ENCODE peak calls at places on chromosomes 13 and 19, in eight cellular contexts. One of them, this sample, is unnamed.

GRCh38 chr19:1229056-1229607 is 8.7 kb downstream of the CBARP start:
- DNase-seq in body of pancreas: no peak
- DNase-seq in IMR-90: no peak
- DNase-seq in heart left ventricle: no peak
- DNase-seq in ovary: no peak
- DNase-seq in Peyer's patch: no peak
- DNase-seq in HepG2: no peak
- DNase-seq in suprapubic skin: no peak
- DNase-seq in this sample: no peak

GRCh38 chr13:113903361-113903760 is 39.5 kb upstream of the GAS6 start:
- DNase-seq in heart left ventricle: no peak
- DNase-seq in IMR-90: peak; percentile 78
- DNase-seq in HepG2: no peak
- DNase-seq in suprapubic skin: peak; percentile 55
- DNase-seq in ovary: no peak
- DNase-seq in Peyer's patch: no peak
- DNase-seq in body of pancreas: no peak
- DNase-seq in this sample: no peak

GRCh38 chr19:898663-899062 is 5.4 kb downstream of the RNU6-9 start:
- DNase-seq in Peyer's patch: no peak
- DNase-seq in ovary: no peak
- DNase-seq in body of pancreas: peak; percentile 55
- DNase-seq in heart left ventricle: no peak
- DNase-seq in HepG2: no peak
- DNase-seq in suprapubic skin: no peak
- DNase-seq in IMR-90: no peak
- DNase-seq in this sample: no peak

GRCh38 chr13:31199849-31200635 is at the start of gene B3GLCT:
- DNase-seq in HepG2: peak; percentile 57
- DNase-seq in Peyer's patch: peak; percentile 90
- DNase-seq in suprapubic skin: peak; percentile 77
- DNase-seq in heart left ventricle: peak; percentile 80
- DNase-seq in IMR-90: peak; percentile 68
- DNase-seq in ovary: peak; percentile 72
- DNase-seq in body of pancreas: peak; percentile 83
- DNase-seq in this sample: peak; percentile 65

GRCh38 chr19:31392514-31392913 is 43.3 kb upstream of the TSHZ3 start:
- DNase-seq in IMR-90: no peak
- DNase-seq in Peyer's patch: no peak
- DNase-seq in ovary: no peak
- DNase-seq in heart left ventricle: no peak
- DNase-seq in HepG2: no peak
- DNase-seq in body of pancreas: no peak
- DNase-seq in suprapubic skin: no peak
- DNase-seq in this sample: no peak

GRCh38 chr19:5138606-5139594 is 170.0 kb downstream of the KDM4B start:
- DNase-seq in body of pancreas: peak; percentile 32
- DNase-seq in heart left ventricle: peak; percentile 62
- DNase-seq in ovary: no peak
- DNase-seq in HepG2: no peak
- DNase-seq in suprapubic skin: no peak
- DNase-seq in IMR-90: peak; percentile 47
- DNase-seq in Peyer's patch: no peak
- DNase-seq in this sample: no peak

GRCh38 chr13:40146586-40147240 is 491.3 kb downstream of the COG6 start:
- DNase-seq in suprapubic skin: no peak
- DNase-seq in ovary: no peak
- DNase-seq in Peyer's patch: no peak
- DNase-seq in heart left ventricle: no peak
- DNase-seq in IMR-90: no peak
- DNase-seq in HepG2: no peak
- DNase-seq in body of pancreas: no peak
- DNase-seq in this sample: no peak

GRCh38 chr19:35055715-35056179 is 14.2 kb downstream of the HPN start:
- DNase-seq in Peyer's patch: no peak
- DNase-seq in ovary: no peak
- DNase-seq in IMR-90: no peak
- DNase-seq in heart left ventricle: no peak
- DNase-seq in body of pancreas: peak; percentile 37
- DNase-seq in HepG2: no peak
- DNase-seq in suprapubic skin: no peak
- DNase-seq in this sample: no peak

GRCh38 chr13:95301135-95301946 is at the start of gene ABCC4:
- DNase-seq in Peyer's patch: peak; percentile 81
- DNase-seq in HepG2: peak; percentile 51
- DNase-seq in suprapubic skin: peak; percentile 70
- DNase-seq in IMR-90: peak; percentile 72
- DNase-seq in body of pancreas: peak; percentile 76
- DNase-seq in ovary: peak; percentile 58
- DNase-seq in heart left ventricle: peak; percentile 66
- DNase-seq in this sample: peak; percentile 76

GRCh38 chr19:56423276-56423984 is 19.3 kb downstream of the ZNF583 start:
- DNase-seq in body of pancreas: no peak
- DNase-seq in suprapubic skin: no peak
- DNase-seq in Peyer's patch: no peak
- DNase-seq in heart left ventricle: no peak
- DNase-seq in HepG2: no peak
- DNase-seq in IMR-90: no peak
- DNase-seq in ovary: no peak
- DNase-seq in this sample: no peak

GRCh38 chr19:290539-291521 is at the start of gene PLPP2:
- DNase-seq in heart left ventricle: no peak
- DNase-seq in Peyer's patch: peak; percentile 81
- DNase-seq in suprapubic skin: no peak
- DNase-seq in HepG2: no peak
- DNase-seq in IMR-90: no peak
- DNase-seq in ovary: no peak
- DNase-seq in body of pancreas: peak; percentile 83
- DNase-seq in this sample: peak; percentile 88

GRCh38 chr19:33434886-33435705 is 61.6 kb downstream of the CEBPG start:
- DNase-seq in ovary: no peak
- DNase-seq in body of pancreas: no peak
- DNase-seq in IMR-90: peak; percentile 32
- DNase-seq in Peyer's patch: peak; percentile 44
- DNase-seq in suprapubic skin: no peak
- DNase-seq in HepG2: no peak
- DNase-seq in heart left ventricle: no peak
- DNase-seq in this sample: no peak

GRCh38 chr13:109785141-109785891 is 1.1 kb downstream of the IRS2 start:
- DNase-seq in HepG2: no peak
- DNase-seq in heart left ventricle: no peak
- DNase-seq in ovary: peak; percentile 47
- DNase-seq in suprapubic skin: peak; percentile 76
- DNase-seq in Peyer's patch: peak; percentile 73
- DNase-seq in body of pancreas: peak; percentile 62
- DNase-seq in IMR-90: peak; percentile 57
- DNase-seq in this sample: no peak

GRCh38 chr13:29749401-29750177 is 100.8 kb downstream of the UBL3 start:
- DNase-seq in heart left ventricle: no peak
- DNase-seq in ovary: no peak
- DNase-seq in IMR-90: peak; percentile 84
- DNase-seq in Peyer's patch: no peak
- DNase-seq in body of pancreas: no peak
- DNase-seq in suprapubic skin: no peak
- DNase-seq in HepG2: no peak
- DNase-seq in this sample: no peak

GRCh38 chr13:111153977-111154332 is 38.8 kb downstream of the ARHGEF7 start:
- DNase-seq in IMR-90: no peak
- DNase-seq in body of pancreas: no peak
- DNase-seq in suprapubic skin: peak; percentile 82
- DNase-seq in heart left ventricle: no peak
- DNase-seq in ovary: no peak
- DNase-seq in HepG2: peak; percentile 38
- DNase-seq in Peyer's patch: peak; percentile 82
- DNase-seq in this sample: peak; percentile 23

GRCh38 chr13:21901772-21902708 is 231.2 kb downstream of the FGF9 start:
- DNase-seq in ovary: no peak
- DNase-seq in body of pancreas: no peak
- DNase-seq in HepG2: peak; percentile 12
- DNase-seq in heart left ventricle: no peak
- DNase-seq in suprapubic skin: no peak
- DNase-seq in Peyer's patch: peak; percentile 61
- DNase-seq in IMR-90: peak; percentile 4
- DNase-seq in this sample: peak; percentile 33

GRCh38 chr13:87274209-87274819 is 396.9 kb upstream of the SLITRK5 start:
- DNase-seq in ovary: no peak
- DNase-seq in HepG2: peak; percentile 43
- DNase-seq in heart left ventricle: no peak
- DNase-seq in Peyer's patch: no peak
- DNase-seq in body of pancreas: peak; percentile 42
- DNase-seq in suprapubic skin: no peak
- DNase-seq in IMR-90: peak; percentile 47
- DNase-seq in this sample: no peak

GRCh38 chr19:13181747-13182388 is 31.7 kb downstream of the IER2 start:
- DNase-seq in Peyer's patch: no peak
- DNase-seq in HepG2: no peak
- DNase-seq in heart left ventricle: peak; percentile 85
- DNase-seq in ovary: peak; percentile 41
- DNase-seq in suprapubic skin: no peak
- DNase-seq in body of pancreas: peak; percentile 78
- DNase-seq in IMR-90: peak; percentile 64
- DNase-seq in this sample: peak; percentile 78

GRCh38 chr13:46170268-46170667 is 11.7 kb downstream of the LCP1 start:
- DNase-seq in HepG2: no peak
- DNase-seq in ovary: no peak
- DNase-seq in suprapubic skin: no peak
- DNase-seq in body of pancreas: peak; percentile 63
- DNase-seq in IMR-90: no peak
- DNase-seq in Peyer's patch: no peak
- DNase-seq in heart left ventricle: no peak
- DNase-seq in this sample: no peak

GRCh38 chr13:46171223-46171622 is 10.8 kb downstream of the LCP1 start:
- DNase-seq in ovary: no peak
- DNase-seq in heart left ventricle: no peak
- DNase-seq in suprapubic skin: no peak
- DNase-seq in body of pancreas: no peak
- DNase-seq in Peyer's patch: no peak
- DNase-seq in IMR-90: no peak
- DNase-seq in HepG2: no peak
- DNase-seq in this sample: no peak

GRCh38 chr13:46171739-46172138 is 10.2 kb downstream of the LCP1 start:
- DNase-seq in Peyer's patch: no peak
- DNase-seq in body of pancreas: no peak
- DNase-seq in suprapubic skin: no peak
- DNase-seq in HepG2: no peak
- DNase-seq in IMR-90: no peak
- DNase-seq in heart left ventricle: no peak
- DNase-seq in ovary: no peak
- DNase-seq in this sample: no peak

GRCh38 chr13:46168818-46169217 is 13.2 kb downstream of the LCP1 start:
- DNase-seq in heart left ventricle: no peak
- DNase-seq in body of pancreas: no peak
- DNase-seq in suprapubic skin: no peak
- DNase-seq in Peyer's patch: no peak
- DNase-seq in IMR-90: no peak
- DNase-seq in HepG2: no peak
- DNase-seq in ovary: no peak
- DNase-seq in this sample: no peak

GRCh38 chr13:46170687-46171086 is 11.3 kb downstream of the LCP1 start:
- DNase-seq in IMR-90: no peak
- DNase-seq in heart left ventricle: no peak
- DNase-seq in Peyer's patch: no peak
- DNase-seq in HepG2: peak; percentile 10
- DNase-seq in ovary: no peak
- DNase-seq in suprapubic skin: no peak
- DNase-seq in body of pancreas: no peak
- DNase-seq in this sample: no peak
- TF ChIP-seq CTCF in IMR-90: no peak
- TF ChIP-seq CTCF in heart left ventricle: no peak
- TF ChIP-seq CTCF in Peyer's patch: no peak
- TF ChIP-seq CTCF in HepG2: no peak
- TF ChIP-seq CTCF in ovary: no peak
- TF ChIP-seq CTCF in suprapubic skin: no peak
- TF ChIP-seq CTCF in body of pancreas: no peak
- TF ChIP-seq CTCF in this sample: no peak

DNA sequence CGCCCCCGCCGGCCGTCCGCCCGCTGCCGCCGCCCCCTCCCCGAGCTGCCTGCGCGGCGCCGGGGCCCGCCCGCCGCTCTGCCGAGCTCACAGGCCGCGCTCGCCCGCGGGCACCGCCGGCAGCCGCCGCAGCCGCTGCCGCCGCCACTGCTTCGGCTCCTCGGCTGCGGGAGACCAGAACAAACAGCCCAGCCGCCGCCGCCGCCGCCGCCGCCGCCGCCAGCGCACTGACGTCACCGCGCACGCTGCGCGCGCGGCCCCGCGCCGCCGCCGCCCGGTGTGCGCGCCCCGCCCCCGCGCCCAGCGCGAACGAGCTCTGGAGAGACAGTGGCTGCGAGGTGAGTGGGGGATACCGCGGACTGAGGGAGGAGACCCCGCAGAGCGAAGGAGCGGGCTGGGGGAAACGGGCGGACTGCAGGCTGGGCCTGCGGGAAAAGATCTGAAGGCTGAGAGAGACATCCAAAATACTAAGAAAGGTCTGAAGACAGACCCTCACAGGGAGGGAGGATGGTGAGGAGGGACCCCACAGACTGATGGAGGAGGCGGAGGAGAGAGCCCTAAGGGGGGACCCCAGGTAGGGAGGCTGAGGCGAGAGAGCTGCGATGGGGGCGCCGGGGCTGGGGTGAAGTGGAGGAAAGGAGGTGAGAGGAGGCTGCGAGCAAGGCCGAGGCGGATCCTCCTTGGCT is at the start of gene BRD4:
- DNase-seq in body of pancreas: peak; percentile 76
- DNase-seq in ovary: peak; percentile 70
- DNase-seq in suprapubic skin: peak; percentile 80
- DNase-seq in IMR-90: peak; percentile 42
- DNase-seq in HepG2: no peak
- DNase-seq in heart left ventricle: peak; percentile 82
- DNase-seq in Peyer's patch: peak; percentile 86
- DNase-seq in this sample: peak; percentile 51
- TF ChIP-seq POLR2A in body of pancreas: no peak
- TF ChIP-seq POLR2A in ovary: no peak
- TF ChIP-seq POLR2A in suprapubic skin: peak; percentile 65
- TF ChIP-seq POLR2A in IMR-90: peak; percentile 2
- TF ChIP-seq POLR2A in HepG2: no peak
- TF ChIP-seq POLR2A in heart left ventricle: no peak
- TF ChIP-seq POLR2A in Peyer's patch: peak; percentile 48
- TF ChIP-seq POLR2A in this sample: no peak

GRCh38 chr19:54464044-54464623 is 556 bp upstream of the LENG9 start:
- DNase-seq in ovary: peak; percentile 82
- DNase-seq in suprapubic skin: peak; percentile 96
- DNase-seq in IMR-90: peak; percentile 49
- DNase-seq in heart left ventricle: peak; percentile 79
- DNase-seq in HepG2: peak; percentile 96
- DNase-seq in Peyer's patch: peak; percentile 95
- DNase-seq in body of pancreas: peak; percentile 98
- DNase-seq in this sample: peak; percentile 98
- H3K4me1 ChIP-seq in ovary: peaks cover 12% of the 10 kb centered on the region
- H3K4me1 ChIP-seq in suprapubic skin: peaks cover 48% of the 10 kb centered on the region
- H3K4me1 ChIP-seq in IMR-90: peaks cover 18% of the 10 kb centered on the region
- H3K4me1 ChIP-seq in heart left ventricle: peaks cover 35% of the 10 kb centered on the region
- H3K4me1 ChIP-seq in HepG2: peaks cover 21% of the 10 kb centered on the region
- H3K4me1 ChIP-seq in Peyer's patch: peaks cover 59% of the 10 kb centered on the region
- H3K4me1 ChIP-seq in body of pancreas: peaks cover 87% of the 10 kb centered on the region
- H3K4me1 ChIP-seq in this sample: peaks cover 9% of the 10 kb centered on the region

DNA sequence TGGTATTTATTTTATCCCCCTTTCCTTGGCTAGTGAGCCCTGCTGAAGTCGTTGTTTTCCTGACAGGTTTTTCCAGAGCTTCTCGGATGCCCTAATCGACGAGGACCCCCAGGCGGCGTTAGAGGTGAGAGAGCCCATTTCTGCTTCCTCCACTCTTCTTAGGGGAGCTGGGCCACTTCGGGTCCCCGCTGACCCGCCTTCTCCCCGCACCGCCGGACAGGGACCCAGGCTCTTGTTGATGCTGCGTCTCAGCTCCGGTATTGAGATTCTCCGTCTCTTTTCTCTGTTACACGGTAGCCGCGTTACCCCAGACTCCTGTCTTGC is 306 bp downstream of the SUGT1 start:
- DNase-seq in heart left ventricle: no peak
- DNase-seq in HepG2: no peak
- DNase-seq in Peyer's patch: no peak
- DNase-seq in IMR-90: no peak
- DNase-seq in ovary: no peak
- DNase-seq in suprapubic skin: no peak
- DNase-seq in body of pancreas: no peak
- DNase-seq in this sample: no peak
- TF ChIP-seq CTCF in heart left ventricle: peak; percentile 20
- TF ChIP-seq CTCF in HepG2: peak; percentile 36
- TF ChIP-seq CTCF in Peyer's patch: no peak
- TF ChIP-seq CTCF in IMR-90: no peak
- TF ChIP-seq CTCF in ovary: no peak
- TF ChIP-seq CTCF in suprapubic skin: peak; percentile 47
- TF ChIP-seq CTCF in body of pancreas: no peak
- TF ChIP-seq CTCF in this sample: peak; percentile 6

This sample was measured in prostate gland.